ENCODE peak calls at places on chromosomes 5 and 9, in seven cellular contexts. I is breast epithelium; Q is iPS-NIHi11; L is anterior cingulate cortex; F is transverse colon; P is Jurkat, Clone E6-1; M is kidney epithelial cell. U is an unnamed sample.

GRCh38 chr5:604391-604831 is 7.7 kb upstream of the CEP72 start:
- DNase-seq in I (no peak), Q (no peak), L (no peak), F (no peak), P (no peak), M (no peak), U (no peak)

GRCh38 chr9:5718296-5719032 is 89.6 kb downstream of the RIC1 start:
- DNase-seq in I (no peak), Q (no peak), L (no peak), F (no peak), P (no peak), M (no peak), U (no peak)

GRCh38 chr5:157819502-157820125 is 39.3 kb downstream of the CLINT1 start:
- DNase-seq in I (no peak), Q (no peak), L (no peak), F (no peak), P (no peak), M (no peak), U (no peak)

GRCh38 chr5:143316337-143316736 is 87.1 kb downstream of the NR3C1 start:
- DNase-seq in I (no peak), Q (no peak), L (no peak), F (no peak), P (no peak), M (no peak), U (no peak)

GRCh38 chr5:100901851-100902341 is 1.2 kb downstream of the ST8SIA4 start:
- DNase-seq in I (no peak), Q (peak; percentile 8), L (no peak), F (peak; percentile 53), P (peak; percentile 93), M (no peak), U (peak; percentile 72)

GRCh38 chr5:122715095-122715494 is 59.8 kb upstream of the SNX2 start:
- DNase-seq in I (no peak), Q (no peak), L (no peak), F (no peak), P (no peak), M (no peak), U (no peak)

GRCh38 chr9:72524820-72525539 is 3.6 kb downstream of the TMC1 start:
- DNase-seq in I (peak; percentile 65), Q (peak; percentile 44), L (no peak), F (peak; percentile 50), P (no peak), M (peak; percentile 100), U (no peak)

GRCh38 chr9:91428431-91428830 is 4.8 kb upstream of the NFIL3 start:
- DNase-seq in I (no peak), Q (no peak), L (no peak), F (no peak), P (no peak), M (no peak), U (peak; percentile 67)

GRCh38 chr9:3954950-3955670 is 344.8 kb downstream of the GLIS3 start:
- DNase-seq in I (no peak), Q (peak; percentile 24), L (no peak), F (no peak), P (no peak), M (no peak), U (no peak)

GRCh38 chr5:1769752-1770442 is 29.7 kb downstream of the MRPL36 start:
- DNase-seq in I (no peak), Q (no peak), L (no peak), F (no peak), P (no peak), M (no peak), U (no peak)

GRCh38 chr9:124285903-124286291 is 28.1 kb downstream of the NEK6 start:
- DNase-seq in I (peak; percentile 63), Q (no peak), L (no peak), F (peak; percentile 80), P (no peak), M (peak; percentile 86), U (peak; percentile 77)

GRCh38 chr5:167057665-167058064 is 1233.8 kb upstream of the WWC1 start:
- DNase-seq in I (no peak), Q (no peak), L (no peak), F (no peak), P (no peak), M (no peak), U (no peak)

GRCh38 chr9:27436234-27436633 is 87.9 kb upstream of the IFNK start:
- DNase-seq in I (no peak), Q (no peak), L (no peak), F (no peak), P (no peak), M (no peak), U (no peak)

GRCh38 chr5:138275379-138275782 is 960 bp upstream of the GFRA3 start:
- DNase-seq in I (no peak), Q (no peak), L (no peak), F (no peak), P (no peak), M (no peak), U (no peak)

GRCh38 chr5:157266286-157267007 is 524 bp downstream of the CYFIP2 start:
- DNase-seq in I (no peak), Q (peak; percentile 69), L (peak; percentile 50), F (peak; percentile 66), P (no peak), M (no peak), U (no peak)

GRCh38 chr5:91787718-91788117 is 404.6 kb upstream of the ARRDC3 start:
- DNase-seq in I (no peak), Q (no peak), L (no peak), F (no peak), P (no peak), M (peak; percentile 1), U (no peak)

GRCh38 chr5:112757468-112758208 is 20.0 kb downstream of the APC start:
- DNase-seq in I (no peak), Q (peak; percentile 43), L (no peak), F (no peak), P (peak; percentile 64), M (no peak), U (no peak)

GRCh38 chr5:119009131-119009530 is 20.8 kb upstream of the DTWD2 start:
- DNase-seq in I (no peak), Q (no peak), L (no peak), F (no peak), P (no peak), M (no peak), U (no peak)

GRCh38 chr9:128862401-128862851 is 19.3 kb downstream of the KYAT1 start:
- DNase-seq in I (no peak), Q (no peak), L (no peak), F (peak; percentile 33), P (no peak), M (no peak), U (no peak)

GRCh38 chr9:123005964-123006363 is 27.5 kb upstream of the GPR21 start:
- DNase-seq in I (no peak), Q (no peak), L (no peak), F (no peak), P (no peak), M (no peak), U (no peak)